ENCODE peak calls at places on chromosomes 6 and 20, in seven cellular contexts. R, D, J, Z, Y, M and O are unnamed samples.

GRCh38 chr6:83057705-83058321 is 7.8 kb downstream of the UBE3D start:
- DNase-seq in J (peak), R (no peak), M (peak), Z (peak), Y (no peak), D (no peak), O (no peak)

GRCh38 chr6:105793132-105793531 is 293.0 kb upstream of the PRDM1 start:
- DNase-seq in R (no peak), Y (no peak), M (no peak), J (peak), D (no peak), Z (no peak), O (peak)

GRCh38 chr20:63560856-63561609 is 7.1 kb downstream of the FNDC11 start:
- DNase-seq in J (no peak), Y (no peak), R (no peak), D (no peak), Z (no peak), M (no peak), O (no peak)

GRCh38 chr6:16591681-16592549 is 169.3 kb downstream of the ATXN1 start:
- DNase-seq in J (no peak), Y (no peak), D (no peak), R (no peak), Z (no peak), M (no peak), O (no peak)

GRCh38 chr20:49674383-49675352 is 39.0 kb downstream of the B4GALT5 start:
- DNase-seq in J (peak), Y (peak), D (no peak), R (no peak), M (peak), Z (peak), O (no peak)

GRCh38 chr6:42251500-42251899 is 33.8 kb upstream of the MRPS10 start:
- DNase-seq in R (no peak), Z (no peak), M (no peak), D (no peak), Y (no peak), J (no peak), O (no peak)

GRCh38 chr20:17650301-17650761 is 31.7 kb downstream of the RRBP1 start:
- DNase-seq in R (no peak), J (no peak), D (peak), M (no peak), Y (no peak), Z (no peak), O (no peak)

GRCh38 chr6:169520104-169520503 is 181.7 kb downstream of the WDR27 start:
- DNase-seq in D (no peak), J (no peak), Z (peak), R (no peak), M (no peak), Y (no peak), O (no peak)

GRCh38 chr6:43769526-43770416 is at the start of gene VEGFA:
- DNase-seq in Z (peak), J (peak), D (peak), M (peak), R (peak), Y (peak), O (peak)

GRCh38 chr20:23362392-23363256 is 642 bp downstream of the GZF1 start:
- DNase-seq in J (peak), Z (peak), Y (no peak), D (no peak), R (no peak), M (no peak), O (peak)

GRCh38 chr6:166473886-166474596 is 91.3 kb upstream of the MPC1 start:
- DNase-seq in D (no peak), Y (no peak), Z (no peak), R (no peak), J (no peak), M (no peak), O (no peak)

GRCh38 chr6:125314019-125314581 is 12.3 kb upstream of the HDDC2 start:
- DNase-seq in R (no peak), D (peak), Z (peak), M (peak), Y (peak), J (peak), O (peak)

GRCh38 chr6:134740473-134741192 is 209.3 kb downstream of the ALDH8A1 start:
- DNase-seq in Y (peak), R (no peak), D (no peak), J (peak), Z (peak), M (peak), O (no peak)

GRCh38 chr6:16392010-16392409 is 153.6 kb downstream of the GMPR start:
- DNase-seq in R (no peak), D (no peak), Y (no peak), M (no peak), J (no peak), Z (peak), O (no peak)

GRCh38 chr6:155854787-155855186 is 399.1 kb upstream of the NOX3 start:
- DNase-seq in M (no peak), R (no peak), Z (no peak), J (no peak), D (no peak), Y (no peak), O (no peak)

GRCh38 chr6:136113736-136114173 is 136.4 kb downstream of the MTFR2 start:
- DNase-seq in D (no peak), Z (peak), Y (peak), M (peak), R (no peak), J (peak), O (peak)

GRCh38 chr6:54896302-54896701 is 49.7 kb downstream of the FAM83B start:
- DNase-seq in D (no peak), Y (no peak), R (no peak), M (no peak), J (no peak), Z (no peak), O (no peak)

GRCh38 chr6:100901582-100901981 is 20.5 kb upstream of the ASCC3 start:
- DNase-seq in Z (no peak), R (no peak), M (no peak), Y (no peak), D (no peak), J (no peak), O (no peak)

GRCh38 chr6:79313254-79313653 is 78.8 kb upstream of the HMGN3 start:
- DNase-seq in D (no peak), M (peak), Z (no peak), J (peak), R (no peak), Y (no peak), O (no peak)

GRCh38 chr6:37365791-37366190 is 12.0 kb downstream of the RNF8 start:
- DNase-seq in Z (peak), J (peak), R (no peak), M (peak), Y (peak), D (no peak), O (no peak)
- TF ChIP-seq CTCF in Z (peak), J (no peak), R (no peak), M (peak), Y (peak), D (no peak), O (no peak)

GRCh38 chr20:34569598-34569997 is 11.1 kb downstream of the MAP1LC3A start:
- DNase-seq in Z (no peak), J (no peak), Y (no peak), D (no peak), M (no peak), R (no peak), O (no peak)

GRCh38 chr20:34567885-34568865 is 9.7 kb downstream of the MAP1LC3A start:
- DNase-seq in D (no peak), Y (no peak), J (no peak), R (no peak), Z (no peak), M (no peak), O (no peak)

GRCh38 chr20:34571753-34572152 is 13.2 kb downstream of the MAP1LC3A start:
- DNase-seq in Y (no peak), R (no peak), Z (no peak), M (no peak), D (no peak), J (no peak), O (no peak)

GRCh38 chr20:34573541-34573940 is 15.0 kb downstream of the MAP1LC3A start:
- DNase-seq in M (no peak), D (no peak), Y (no peak), Z (no peak), R (no peak), J (no peak), O (no peak)

GRCh38 chr20:34570859-34571306 is 12.4 kb downstream of the MAP1LC3A start:
- DNase-seq in Z (peak), Y (peak), R (no peak), D (no peak), J (no peak), M (no peak), O (no peak)
- TF ChIP-seq CTCF in Z (no peak), Y (no peak), R (no peak), D (no peak), J (no peak), M (no peak), O (no peak)

GRCh38 chr6:159759645-159760044 is 2.2 kb upstream of the ACAT2 start:
- DNase-seq in J (peak), R (no peak), Y (no peak), D (no peak), M (no peak), Z (no peak), O (no peak)

GRCh38 chr6:159761135-159761872 is 541 bp upstream of the ACAT2 start:
- DNase-seq in D (peak), Z (peak), Y (no peak), J (peak), R (no peak), M (peak), O (no peak)

GRCh38 chr6:159760602-159761057 is 1.2 kb upstream of the ACAT2 start:
- DNase-seq in D (no peak), M (peak), Z (peak), J (peak), Y (peak), R (no peak), O (no peak)

GRCh38 chr6:159756508-159756907 is 5.3 kb upstream of the ACAT2 start:
- DNase-seq in Z (no peak), J (no peak), R (no peak), D (no peak), M (no peak), Y (no peak), O (no peak)

GRCh38 chr6:159758031-159759001 is 3.5 kb upstream of the ACAT2 start:
- DNase-seq in Z (peak), J (peak), Y (peak), R (no peak), D (no peak), M (peak), O (no peak)
- TF ChIP-seq CTCF in Z (peak), J (no peak), Y (peak), R (no peak), D (no peak), M (no peak), O (no peak)

DNA sequence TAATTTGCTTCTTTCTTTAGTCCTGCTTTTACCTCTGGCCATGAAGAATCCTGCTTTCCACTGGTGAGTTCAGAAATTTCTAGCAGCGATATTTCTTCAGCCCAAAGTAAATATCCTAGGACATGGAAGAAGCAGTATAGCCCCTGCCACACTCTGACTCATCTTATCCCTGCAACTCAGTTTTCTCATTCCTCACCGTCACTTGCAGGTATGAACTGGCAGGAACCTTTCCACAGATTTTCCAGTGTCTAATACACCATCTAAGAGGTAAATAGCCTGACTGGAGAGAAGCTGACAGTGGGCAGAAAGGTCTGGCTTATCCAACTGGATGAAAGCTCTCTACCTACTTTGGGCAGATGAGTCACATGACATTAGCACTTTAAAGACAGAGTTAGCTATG is 816.7 kb upstream of the FLRT3 start:
- DNase-seq in M (peak), D (no peak), Z (no peak), J (peak), Y (no peak), R (no peak), O (no peak)
- TF ChIP-seq CTCF in M (no peak), D (no peak), Z (no peak), J (no peak), Y (no peak), R (no peak), O (no peak)

GRCh38 chr20:60407938-60408337 is 449.7 kb downstream of the CDH26 start:
- DNase-seq in Y (no peak), Z (no peak), R (no peak), D (no peak), M (no peak), J (no peak), O (no peak)
- TF ChIP-seq CTCF in Y (no peak), Z (no peak), R (no peak), D (no peak), M (no peak), J (no peak), O (no peak)

DNA sequence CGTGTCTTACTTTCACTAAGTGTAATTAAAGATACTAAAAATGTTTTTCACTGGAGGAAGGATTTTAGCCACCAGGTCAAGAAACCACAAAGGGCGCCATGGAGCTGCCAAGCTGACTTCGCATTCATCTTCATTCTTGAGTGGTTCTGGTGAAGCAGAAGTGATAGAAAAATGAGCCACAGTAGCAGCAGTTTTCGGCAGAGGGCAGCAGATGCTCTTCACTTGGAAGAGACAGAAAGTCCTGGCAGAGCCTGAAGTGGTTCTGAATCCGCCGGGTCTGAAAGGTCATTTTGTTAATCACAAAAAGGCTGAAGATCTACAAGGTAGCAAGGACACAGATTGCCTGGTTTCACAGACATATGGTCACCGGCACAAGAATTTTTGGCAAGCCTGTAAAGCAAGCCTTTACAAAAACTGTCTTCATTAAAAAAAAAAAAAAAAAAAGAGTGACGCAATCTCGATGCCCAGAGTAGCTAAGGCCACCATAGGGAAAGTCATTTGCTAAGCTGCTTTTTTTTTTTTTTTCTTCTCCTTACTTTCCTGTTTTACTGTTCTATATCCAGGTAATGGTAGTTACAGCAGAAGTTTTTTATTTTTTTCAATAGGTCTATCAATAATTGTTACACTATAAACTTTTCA is 345.1 kb upstream of the AGPAT4 start:
- DNase-seq in Z (peak), R (no peak), Y (peak), M (peak), D (no peak), J (peak), O (no peak)
- TF ChIP-seq CTCF in Z (peak), R (no peak), Y (peak), M (peak), D (no peak), J (peak), O (no peak)

GRCh38 chr20:48331518-48332286 is 496.1 kb downstream of the PREX1 start:
- DNase-seq in Z (no peak), J (no peak), Y (no peak), M (no peak), R (no peak), D (no peak), O (no peak)

GRCh38 chr20:48332555-48332954 is 495.2 kb downstream of the PREX1 start:
- DNase-seq in M (no peak), R (no peak), Z (no peak), J (no peak), Y (no peak), D (no peak), O (no peak)

GRCh38 chr20:48329216-48329615 is 498.6 kb downstream of the PREX1 start:
- DNase-seq in D (no peak), J (no peak), M (no peak), Y (no peak), R (no peak), Z (no peak), O (no peak)

GRCh38 chr20:48326868-48327267 is 500.9 kb downstream of the PREX1 start:
- DNase-seq in Z (no peak), J (no peak), R (no peak), M (no peak), Y (no peak), D (peak), O (no peak)

GRCh38 chr20:48329676-48330644 is 497.8 kb downstream of the PREX1 start:
- DNase-seq in M (no peak), D (peak), R (no peak), Y (no peak), Z (peak), J (peak), O (no peak)
- TF ChIP-seq CTCF in M (no peak), D (no peak), R (no peak), Y (peak), Z (peak), J (no peak), O (no peak)

DNA sequence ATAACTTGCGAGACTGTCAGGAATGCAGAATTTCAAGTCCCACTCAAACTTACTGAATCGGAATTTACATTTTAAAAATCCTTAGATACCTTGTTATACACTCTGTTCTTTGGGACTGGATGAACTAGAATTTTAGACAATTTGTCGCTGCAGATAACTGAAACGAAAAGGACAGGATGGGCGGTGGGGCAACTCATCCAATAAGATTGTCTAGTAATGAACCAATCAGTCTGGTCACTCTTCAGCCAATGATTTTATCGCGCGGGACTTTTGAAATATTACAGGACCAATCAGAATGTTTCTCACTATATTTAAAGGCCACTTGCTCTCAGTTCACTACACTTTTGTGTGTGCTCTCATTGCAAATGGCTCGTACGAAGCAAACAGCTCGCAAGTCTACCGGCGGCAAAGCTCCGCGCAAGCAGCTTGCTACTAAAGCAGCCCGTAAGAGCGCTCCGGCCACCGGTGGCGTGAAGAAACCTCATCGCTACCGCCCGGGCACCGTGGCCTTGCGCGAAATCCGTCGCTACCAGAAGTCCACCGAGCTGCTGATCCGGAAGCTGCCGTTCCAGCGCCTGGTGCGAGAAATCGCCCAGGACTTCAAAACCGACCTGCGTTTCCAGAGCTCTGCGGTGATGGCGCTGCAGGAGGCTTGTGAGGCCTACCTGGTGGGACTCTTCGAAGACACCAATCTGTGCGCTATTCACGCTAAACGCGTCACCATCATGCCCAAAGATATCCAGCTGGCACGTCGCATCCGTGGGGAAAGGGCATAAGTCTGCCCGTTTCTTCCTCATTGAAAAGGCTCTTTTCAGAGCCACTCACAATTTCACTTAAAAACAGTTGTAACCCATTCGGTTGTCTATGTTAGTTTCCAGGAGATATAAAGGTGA is 41.9 kb upstream of the HFE start:
- DNase-seq in R (peak), Y (peak), J (peak), M (peak), D (peak), Z (peak), O (peak)
- TF ChIP-seq CTCF in R (no peak), Y (no peak), J (no peak), M (no peak), D (no peak), Z (peak), O (no peak)

GRCh38 chr6:85678602-85679444 is 36.1 kb upstream of the SYNCRIP start:
- DNase-seq in Y (peak), D (peak), Z (peak), R (peak), J (peak), M (peak), O (peak)

GRCh38 chr6:85675030-85675819 is 32.5 kb upstream of the SYNCRIP start:
- DNase-seq in J (peak), M (peak), Y (no peak), R (no peak), D (no peak), Z (peak), O (no peak)

GRCh38 chr6:85676086-85676729 is 33.5 kb upstream of the SYNCRIP start:
- DNase-seq in R (no peak), Y (no peak), J (peak), Z (peak), M (no peak), D (no peak), O (no peak)

GRCh38 chr6:85678000-85678601 is 35.4 kb upstream of the SYNCRIP start:
- DNase-seq in Z (no peak), J (peak), M (no peak), D (no peak), R (no peak), Y (no peak), O (no peak)

DNA sequence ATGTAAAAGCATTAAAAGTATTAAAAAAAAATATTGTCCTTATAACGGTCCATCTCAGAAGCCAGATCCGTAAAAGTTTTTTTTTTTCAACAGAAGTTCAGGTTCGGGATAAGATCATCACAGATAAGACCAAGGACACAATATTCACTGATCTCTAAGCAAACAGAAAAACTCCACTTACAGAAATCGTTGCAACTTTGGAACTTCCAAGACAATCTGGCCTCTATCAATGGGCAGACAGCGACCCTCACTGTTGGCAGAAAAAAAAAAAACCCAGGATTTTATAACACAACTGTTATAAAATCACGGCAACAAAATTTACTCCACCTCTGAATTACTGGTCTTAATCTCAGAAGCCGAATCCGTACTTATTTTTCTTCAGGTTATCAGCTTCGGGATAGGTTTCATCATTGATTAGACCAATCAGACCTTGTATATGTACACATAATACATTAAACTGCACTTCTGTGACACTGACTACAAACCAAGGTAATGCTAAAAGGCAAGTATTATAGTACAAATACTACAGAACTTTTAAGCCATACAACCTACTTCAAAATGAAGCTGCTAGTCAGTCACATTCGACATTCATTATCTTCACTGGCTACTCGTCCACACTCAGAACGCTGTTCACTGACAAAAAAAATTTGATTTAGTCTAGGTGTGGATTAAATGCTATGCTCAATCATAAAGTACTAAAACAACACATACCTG is 34.7 kb upstream of the SYNCRIP start:
- DNase-seq in Y (peak), R (no peak), D (no peak), J (peak), Z (peak), M (no peak), O (no peak)
- TF ChIP-seq CTCF in Y (peak), R (no peak), D (no peak), J (peak), Z (peak), M (peak), O (peak)